ENCODE peak calls at places on chromosomes 1 and 21, in eight cellular contexts. One of them, this sample, is unnamed. For H3K4me1, the result is how much of the 10 kb centered on the place peaks cover.

GRCh38 chr1:34057751-34058150 is 107.3 kb downstream of the CSMD2 start:
- DNase-seq in HCT116: no peak
- DNase-seq in mesendoderm: no peak
- DNase-seq in thoracic aorta: no peak
- DNase-seq in BE2C: no peak
- DNase-seq in PC-9: no peak
- DNase-seq in heart right ventricle: peak
- DNase-seq in spleen: no peak
- DNase-seq in this sample: no peak

GRCh38 chr1:201902198-201902597 is 13.5 kb downstream of the SHISA4 start:
- DNase-seq in heart right ventricle: no peak
- DNase-seq in PC-9: peak
- DNase-seq in HCT116: no peak
- DNase-seq in mesendoderm: no peak
- DNase-seq in thoracic aorta: no peak
- DNase-seq in BE2C: no peak
- DNase-seq in spleen: no peak
- DNase-seq in this sample: no peak

GRCh38 chr1:225973158-225973557 is 26.0 kb downstream of the SDE2 start:
- DNase-seq in BE2C: no peak
- DNase-seq in HCT116: no peak
- DNase-seq in mesendoderm: no peak
- DNase-seq in heart right ventricle: no peak
- DNase-seq in PC-9: peak
- DNase-seq in thoracic aorta: no peak
- DNase-seq in spleen: no peak
- DNase-seq in this sample: no peak

GRCh38 chr1:171488190-171488929 is 3.0 kb downstream of the PRRC2C start:
- DNase-seq in thoracic aorta: no peak
- DNase-seq in PC-9: no peak
- DNase-seq in heart right ventricle: no peak
- DNase-seq in mesendoderm: no peak
- DNase-seq in spleen: no peak
- DNase-seq in HCT116: no peak
- DNase-seq in BE2C: no peak
- DNase-seq in this sample: no peak

GRCh38 chr1:89295187-89295586 is 22.5 kb upstream of the GBP5 start:
- DNase-seq in PC-9: no peak
- DNase-seq in thoracic aorta: no peak
- DNase-seq in spleen: no peak
- DNase-seq in HCT116: no peak
- DNase-seq in mesendoderm: peak
- DNase-seq in BE2C: no peak
- DNase-seq in heart right ventricle: no peak
- DNase-seq in this sample: no peak

GRCh38 chr1:91891486-91891885 is 5.5 kb upstream of the TGFBR3 start:
- DNase-seq in heart right ventricle: no peak
- DNase-seq in thoracic aorta: no peak
- DNase-seq in BE2C: no peak
- DNase-seq in PC-9: peak
- DNase-seq in spleen: no peak
- DNase-seq in mesendoderm: no peak
- DNase-seq in HCT116: no peak
- DNase-seq in this sample: no peak

GRCh38 chr1:212727386-212728181 is 27.9 kb upstream of the BATF3 start:
- DNase-seq in thoracic aorta: no peak
- DNase-seq in BE2C: no peak
- DNase-seq in spleen: no peak
- DNase-seq in HCT116: no peak
- DNase-seq in mesendoderm: no peak
- DNase-seq in PC-9: no peak
- DNase-seq in heart right ventricle: no peak
- DNase-seq in this sample: no peak

GRCh38 chr1:67969446-67969845 is 81.0 kb downstream of the DIRAS3 start:
- DNase-seq in spleen: no peak
- DNase-seq in heart right ventricle: no peak
- DNase-seq in BE2C: no peak
- DNase-seq in HCT116: no peak
- DNase-seq in mesendoderm: no peak
- DNase-seq in thoracic aorta: no peak
- DNase-seq in PC-9: no peak
- DNase-seq in this sample: no peak

GRCh38 chr1:31765041-31765467 is 914 bp upstream of the ADGRB2 start:
- DNase-seq in PC-9: no peak
- DNase-seq in spleen: no peak
- DNase-seq in mesendoderm: peak
- DNase-seq in thoracic aorta: no peak
- DNase-seq in heart right ventricle: no peak
- DNase-seq in HCT116: no peak
- DNase-seq in BE2C: peak
- DNase-seq in this sample: no peak

GRCh38 chr21:44926364-44927101 is 5.8 kb upstream of the ITGB2 start:
- DNase-seq in heart right ventricle: no peak
- DNase-seq in mesendoderm: no peak
- DNase-seq in thoracic aorta: no peak
- DNase-seq in spleen: peak
- DNase-seq in HCT116: no peak
- DNase-seq in BE2C: no peak
- DNase-seq in PC-9: no peak
- DNase-seq in this sample: no peak

GRCh38 chr1:181061891-181062777 is 26.4 kb upstream of the IER5 start:
- DNase-seq in BE2C: no peak
- DNase-seq in spleen: peak
- DNase-seq in PC-9: no peak
- DNase-seq in mesendoderm: no peak
- DNase-seq in thoracic aorta: no peak
- DNase-seq in HCT116: no peak
- DNase-seq in heart right ventricle: peak
- DNase-seq in this sample: no peak

GRCh38 chr21:25733859-25734653 is 648 bp downstream of the ATP5PF start:
- DNase-seq in mesendoderm: peak
- DNase-seq in PC-9: no peak
- DNase-seq in thoracic aorta: no peak
- DNase-seq in HCT116: no peak
- DNase-seq in spleen: peak
- DNase-seq in heart right ventricle: no peak
- DNase-seq in BE2C: peak
- DNase-seq in this sample: peak

GRCh38 chr1:204509186-204509635 is 7.0 kb upstream of the MDM4 start:
- DNase-seq in mesendoderm: no peak
- DNase-seq in spleen: no peak
- DNase-seq in PC-9: no peak
- DNase-seq in heart right ventricle: no peak
- DNase-seq in HCT116: no peak
- DNase-seq in BE2C: no peak
- DNase-seq in thoracic aorta: no peak
- DNase-seq in this sample: no peak

GRCh38 chr21:28776251-28776650 is 216.4 kb downstream of the LTN1 start:
- DNase-seq in PC-9: no peak
- DNase-seq in spleen: no peak
- DNase-seq in thoracic aorta: no peak
- DNase-seq in heart right ventricle: no peak
- DNase-seq in BE2C: no peak
- DNase-seq in mesendoderm: no peak
- DNase-seq in HCT116: no peak
- DNase-seq in this sample: no peak

GRCh38 chr1:243956448-243956847 is 94.6 kb upstream of the ZBTB18 start:
- DNase-seq in heart right ventricle: no peak
- DNase-seq in mesendoderm: no peak
- DNase-seq in HCT116: no peak
- DNase-seq in thoracic aorta: no peak
- DNase-seq in BE2C: no peak
- DNase-seq in spleen: no peak
- DNase-seq in PC-9: no peak
- DNase-seq in this sample: no peak

GRCh38 chr1:201563941-201564340 is 25.0 kb downstream of the NAV1 start:
- DNase-seq in PC-9: no peak
- DNase-seq in mesendoderm: no peak
- DNase-seq in HCT116: no peak
- DNase-seq in thoracic aorta: no peak
- DNase-seq in spleen: peak
- DNase-seq in BE2C: no peak
- DNase-seq in heart right ventricle: no peak
- DNase-seq in this sample: no peak

GRCh38 chr21:46285761-46286667 is at the start of gene YBEY:
- DNase-seq in BE2C: peak
- DNase-seq in PC-9: peak
- DNase-seq in spleen: peak
- DNase-seq in thoracic aorta: peak
- DNase-seq in HCT116: peak
- DNase-seq in mesendoderm: peak
- DNase-seq in heart right ventricle: peak
- DNase-seq in this sample: peak
- H3K4me1 ChIP-seq in BE2C: under half
- H3K4me1 ChIP-seq in PC-9: under half
- H3K4me1 ChIP-seq in spleen: under half
- H3K4me1 ChIP-seq in thoracic aorta: under half
- H3K4me1 ChIP-seq in HCT116: under half
- H3K4me1 ChIP-seq in mesendoderm: under half
- H3K4me1 ChIP-seq in heart right ventricle: under half
- H3K4me1 ChIP-seq in this sample: under half

GRCh38 chr1:3011631-3012510 is 9.4 kb upstream of the ACTRT2 start:
- DNase-seq in mesendoderm: no peak
- DNase-seq in PC-9: no peak
- DNase-seq in heart right ventricle: no peak
- DNase-seq in HCT116: no peak
- DNase-seq in thoracic aorta: no peak
- DNase-seq in BE2C: no peak
- DNase-seq in spleen: peak
- DNase-seq in this sample: no peak
- H3K4me3 ChIP-seq in mesendoderm: no peak
- H3K4me3 ChIP-seq in PC-9: no peak
- H3K4me3 ChIP-seq in heart right ventricle: no peak
- H3K4me3 ChIP-seq in HCT116: no peak
- H3K4me3 ChIP-seq in thoracic aorta: peak
- H3K4me3 ChIP-seq in BE2C: no peak
- H3K4me3 ChIP-seq in spleen: no peak
- H3K4me3 ChIP-seq in this sample: no peak

DNA sequence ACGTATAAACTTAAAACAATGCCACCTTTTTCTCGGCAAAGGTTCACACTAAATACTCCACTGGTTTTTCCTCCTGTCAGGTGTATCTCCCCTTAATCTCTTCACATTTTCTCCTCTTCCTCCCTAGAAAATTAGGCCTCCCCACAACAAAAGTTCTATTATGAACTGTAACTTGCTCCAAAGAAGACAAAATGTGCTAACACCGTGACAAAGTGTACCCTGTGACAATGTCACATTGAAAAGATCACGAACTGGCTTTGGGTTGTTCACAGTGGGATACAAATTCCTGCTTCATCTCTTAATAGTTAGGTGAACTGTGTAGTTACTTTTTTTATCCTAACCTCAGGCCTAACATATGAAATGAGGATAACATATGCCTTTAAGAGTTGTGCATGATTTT is 6.0 kb downstream of the NUCKS1 start:
- DNase-seq in BE2C: no peak
- DNase-seq in mesendoderm: no peak
- DNase-seq in heart right ventricle: no peak
- DNase-seq in thoracic aorta: no peak
- DNase-seq in spleen: no peak
- DNase-seq in PC-9: no peak
- DNase-seq in HCT116: no peak
- DNase-seq in this sample: no peak
- H3K4me1 ChIP-seq in BE2C: under half
- H3K4me1 ChIP-seq in mesendoderm: under half
- H3K4me1 ChIP-seq in heart right ventricle: under half
- H3K4me1 ChIP-seq in thoracic aorta: half or more
- H3K4me1 ChIP-seq in spleen: under half
- H3K4me1 ChIP-seq in PC-9: under half
- H3K4me1 ChIP-seq in HCT116: under half
- H3K4me1 ChIP-seq in this sample: under half

GRCh38 chr1:115280073-115280472 is 58.0 kb downstream of the NGF start:
- DNase-seq in BE2C: no peak
- DNase-seq in mesendoderm: no peak
- DNase-seq in heart right ventricle: no peak
- DNase-seq in PC-9: no peak
- DNase-seq in HCT116: no peak
- DNase-seq in thoracic aorta: no peak
- DNase-seq in spleen: no peak
- DNase-seq in this sample: no peak
- H3K4me3 ChIP-seq in BE2C: no peak
- H3K4me3 ChIP-seq in mesendoderm: no peak
- H3K4me3 ChIP-seq in heart right ventricle: no peak
- H3K4me3 ChIP-seq in PC-9: no peak
- H3K4me3 ChIP-seq in HCT116: no peak
- H3K4me3 ChIP-seq in thoracic aorta: no peak
- H3K4me3 ChIP-seq in spleen: no peak
- H3K4me3 ChIP-seq in this sample: no peak

GRCh38 chr1:19608232-19608631 is 35.9 kb upstream of the NBL1 start:
- DNase-seq in mesendoderm: no peak
- DNase-seq in HCT116: no peak
- DNase-seq in heart right ventricle: no peak
- DNase-seq in thoracic aorta: no peak
- DNase-seq in BE2C: no peak
- DNase-seq in spleen: no peak
- DNase-seq in PC-9: no peak
- DNase-seq in this sample: no peak

GRCh38 chr1:19610282-19610978 is 33.7 kb upstream of the NBL1 start:
- DNase-seq in mesendoderm: no peak
- DNase-seq in spleen: no peak
- DNase-seq in PC-9: no peak
- DNase-seq in heart right ventricle: no peak
- DNase-seq in BE2C: no peak
- DNase-seq in thoracic aorta: no peak
- DNase-seq in HCT116: no peak
- DNase-seq in this sample: no peak

GRCh38 chr1:19605884-19606442 is 38.1 kb upstream of the NBL1 start:
- DNase-seq in heart right ventricle: no peak
- DNase-seq in BE2C: no peak
- DNase-seq in HCT116: no peak
- DNase-seq in thoracic aorta: no peak
- DNase-seq in PC-9: no peak
- DNase-seq in mesendoderm: no peak
- DNase-seq in spleen: no peak
- DNase-seq in this sample: no peak

GRCh38 chr1:19602486-19602885 is 41.6 kb upstream of the NBL1 start:
- DNase-seq in HCT116: no peak
- DNase-seq in mesendoderm: no peak
- DNase-seq in BE2C: no peak
- DNase-seq in thoracic aorta: no peak
- DNase-seq in PC-9: no peak
- DNase-seq in heart right ventricle: no peak
- DNase-seq in spleen: no peak
- DNase-seq in this sample: no peak

GRCh38 chr1:19606817-19607706 is 37.0 kb upstream of the NBL1 start:
- DNase-seq in HCT116: no peak
- DNase-seq in heart right ventricle: no peak
- DNase-seq in thoracic aorta: no peak
- DNase-seq in PC-9: no peak
- DNase-seq in mesendoderm: no peak
- DNase-seq in BE2C: no peak
- DNase-seq in spleen: no peak
- DNase-seq in this sample: no peak
- H3K4me1 ChIP-seq in HCT116: under half
- H3K4me1 ChIP-seq in heart right ventricle: under half
- H3K4me1 ChIP-seq in thoracic aorta: half or more
- H3K4me1 ChIP-seq in PC-9: under half
- H3K4me1 ChIP-seq in mesendoderm: under half
- H3K4me1 ChIP-seq in BE2C: under half
- H3K4me1 ChIP-seq in spleen: under half
- H3K4me1 ChIP-seq in this sample: under half

This sample was measured in HAP-1.